ENCODE peak calls at places on chromosomes 4 and X, in six cellular contexts. One of them, this sample, is unnamed.

GRCh38 chr4:153641532-153641931 is 42.5 kb upstream of the TLR2 start:
- DNase-seq in activated CD8-positive, alpha-beta memory T cell treated with anti-CD3 and anti-CD28 coated beads for 24 hours: no peak
- DNase-seq in colonic mucosa: no peak
- DNase-seq in type B pancreatic cell: no peak
- DNase-seq in HFFc6: no peak
- DNase-seq in endothelial cell of umbilical vein: no peak
- DNase-seq in this sample: no peak

GRCh38 chr4:41613782-41614181 is 75.8 kb downstream of the LIMCH1 start:
- DNase-seq in endothelial cell of umbilical vein: no peak
- DNase-seq in colonic mucosa: no peak
- DNase-seq in activated CD8-positive, alpha-beta memory T cell treated with anti-CD3 and anti-CD28 coated beads for 24 hours: no peak
- DNase-seq in type B pancreatic cell: no peak
- DNase-seq in HFFc6: no peak
- DNase-seq in this sample: no peak

GRCh38 chr4:121656269-121656641 is 40.5 kb downstream of the ANXA5 start:
- DNase-seq in type B pancreatic cell: no peak
- DNase-seq in HFFc6: peak; percentile 78
- DNase-seq in endothelial cell of umbilical vein: peak; percentile 66
- DNase-seq in activated CD8-positive, alpha-beta memory T cell treated with anti-CD3 and anti-CD28 coated beads for 24 hours: no peak
- DNase-seq in colonic mucosa: no peak
- DNase-seq in this sample: peak; percentile 92

GRCh38 chr4:16077786-16078185 is 6.0 kb downstream of the PROM1 start:
- DNase-seq in HFFc6: no peak
- DNase-seq in colonic mucosa: no peak
- DNase-seq in endothelial cell of umbilical vein: no peak
- DNase-seq in type B pancreatic cell: no peak
- DNase-seq in activated CD8-positive, alpha-beta memory T cell treated with anti-CD3 and anti-CD28 coated beads for 24 hours: no peak
- DNase-seq in this sample: no peak

GRCh38 chrX:154368630-154369452 is 5.6 kb downstream of the FLNA start:
- DNase-seq in colonic mucosa: peak; percentile 59
- DNase-seq in HFFc6: peak; percentile 91
- DNase-seq in endothelial cell of umbilical vein: peak; percentile 74
- DNase-seq in activated CD8-positive, alpha-beta memory T cell treated with anti-CD3 and anti-CD28 coated beads for 24 hours: peak; percentile 93
- DNase-seq in type B pancreatic cell: no peak
- DNase-seq in this sample: peak; percentile 88

GRCh38 chr4:156038772-156039171 is 85.1 kb upstream of the CTSO start:
- DNase-seq in HFFc6: no peak
- DNase-seq in endothelial cell of umbilical vein: no peak
- DNase-seq in colonic mucosa: no peak
- DNase-seq in type B pancreatic cell: no peak
- DNase-seq in activated CD8-positive, alpha-beta memory T cell treated with anti-CD3 and anti-CD28 coated beads for 24 hours: no peak
- DNase-seq in this sample: no peak

GRCh38 chr4:53704329-53704728 is 113.0 kb upstream of the LNX1 start:
- DNase-seq in activated CD8-positive, alpha-beta memory T cell treated with anti-CD3 and anti-CD28 coated beads for 24 hours: no peak
- DNase-seq in HFFc6: no peak
- DNase-seq in colonic mucosa: no peak
- DNase-seq in type B pancreatic cell: no peak
- DNase-seq in endothelial cell of umbilical vein: no peak
- DNase-seq in this sample: no peak

GRCh38 chr4:81465668-81466357 is 5.9 kb downstream of the RASGEF1B start:
- DNase-seq in colonic mucosa: peak; percentile 39
- DNase-seq in HFFc6: no peak
- DNase-seq in type B pancreatic cell: no peak
- DNase-seq in endothelial cell of umbilical vein: no peak
- DNase-seq in activated CD8-positive, alpha-beta memory T cell treated with anti-CD3 and anti-CD28 coated beads for 24 hours: no peak
- DNase-seq in this sample: no peak

GRCh38 chr4:145557720-145558119 is 61.5 kb upstream of the MMAA start:
- DNase-seq in colonic mucosa: peak; percentile 51
- DNase-seq in type B pancreatic cell: no peak
- DNase-seq in endothelial cell of umbilical vein: peak; percentile 81
- DNase-seq in HFFc6: peak; percentile 66
- DNase-seq in activated CD8-positive, alpha-beta memory T cell treated with anti-CD3 and anti-CD28 coated beads for 24 hours: peak; percentile 71
- DNase-seq in this sample: peak; percentile 82

GRCh38 chr4:115366390-115366789 is 253.0 kb upstream of the NDST4 start:
- DNase-seq in colonic mucosa: no peak
- DNase-seq in HFFc6: no peak
- DNase-seq in type B pancreatic cell: no peak
- DNase-seq in activated CD8-positive, alpha-beta memory T cell treated with anti-CD3 and anti-CD28 coated beads for 24 hours: no peak
- DNase-seq in endothelial cell of umbilical vein: no peak
- DNase-seq in this sample: no peak

GRCh38 chr4:81040175-81040659 is 9.7 kb downstream of the BMP3 start:
- DNase-seq in type B pancreatic cell: no peak
- DNase-seq in HFFc6: peak; percentile 61
- DNase-seq in endothelial cell of umbilical vein: peak; percentile 12
- DNase-seq in activated CD8-positive, alpha-beta memory T cell treated with anti-CD3 and anti-CD28 coated beads for 24 hours: no peak
- DNase-seq in colonic mucosa: no peak
- DNase-seq in this sample: peak; percentile 34

GRCh38 chr4:105414316-105414715 is 59.5 kb downstream of the PPA2 start:
- DNase-seq in type B pancreatic cell: no peak
- DNase-seq in colonic mucosa: no peak
- DNase-seq in HFFc6: no peak
- DNase-seq in endothelial cell of umbilical vein: no peak
- DNase-seq in activated CD8-positive, alpha-beta memory T cell treated with anti-CD3 and anti-CD28 coated beads for 24 hours: no peak
- DNase-seq in this sample: no peak

GRCh38 chr4:95165926-95166524 is 382.7 kb downstream of the UNC5C start:
- DNase-seq in HFFc6: peak; percentile 62
- DNase-seq in endothelial cell of umbilical vein: peak; percentile 74
- DNase-seq in activated CD8-positive, alpha-beta memory T cell treated with anti-CD3 and anti-CD28 coated beads for 24 hours: no peak
- DNase-seq in type B pancreatic cell: no peak
- DNase-seq in colonic mucosa: peak; percentile 35
- DNase-seq in this sample: peak; percentile 66

GRCh38 chr4:86720508-86721068 is 126.5 kb downstream of the PTPN13 start:
- DNase-seq in activated CD8-positive, alpha-beta memory T cell treated with anti-CD3 and anti-CD28 coated beads for 24 hours: no peak
- DNase-seq in colonic mucosa: no peak
- DNase-seq in HFFc6: no peak
- DNase-seq in type B pancreatic cell: no peak
- DNase-seq in endothelial cell of umbilical vein: peak; percentile 56
- DNase-seq in this sample: no peak

GRCh38 chrX:134764202-134764785 is 106.0 kb upstream of the PLAC1 start:
- DNase-seq in type B pancreatic cell: no peak
- DNase-seq in HFFc6: peak; percentile 34
- DNase-seq in activated CD8-positive, alpha-beta memory T cell treated with anti-CD3 and anti-CD28 coated beads for 24 hours: no peak
- DNase-seq in endothelial cell of umbilical vein: peak; percentile 41
- DNase-seq in colonic mucosa: no peak
- DNase-seq in this sample: peak; percentile 20

GRCh38 chr4:8770518-8771257 is 101.0 kb downstream of the HMX1 start:
- DNase-seq in type B pancreatic cell: no peak
- DNase-seq in endothelial cell of umbilical vein: no peak
- DNase-seq in colonic mucosa: no peak
- DNase-seq in HFFc6: no peak
- DNase-seq in activated CD8-positive, alpha-beta memory T cell treated with anti-CD3 and anti-CD28 coated beads for 24 hours: no peak
- DNase-seq in this sample: no peak

GRCh38 chr4:11529625-11530201 is 101.0 kb upstream of the HS3ST1 start:
- DNase-seq in activated CD8-positive, alpha-beta memory T cell treated with anti-CD3 and anti-CD28 coated beads for 24 hours: no peak
- DNase-seq in type B pancreatic cell: no peak
- DNase-seq in HFFc6: no peak
- DNase-seq in endothelial cell of umbilical vein: peak; percentile 93
- DNase-seq in colonic mucosa: no peak
- DNase-seq in this sample: peak; percentile 46

GRCh38 chrX:71366674-71367256 is 608 bp downstream of the TAF1 start:
- DNase-seq in endothelial cell of umbilical vein: peak; percentile 40
- DNase-seq in HFFc6: no peak
- DNase-seq in colonic mucosa: peak; percentile 36
- DNase-seq in type B pancreatic cell: no peak
- DNase-seq in activated CD8-positive, alpha-beta memory T cell treated with anti-CD3 and anti-CD28 coated beads for 24 hours: peak; percentile 73
- DNase-seq in this sample: peak; percentile 44

GRCh38 chr4:5524900-5525299 is 183.5 kb downstream of the EVC2 start:
- DNase-seq in type B pancreatic cell: no peak
- DNase-seq in endothelial cell of umbilical vein: peak; percentile 14
- DNase-seq in activated CD8-positive, alpha-beta memory T cell treated with anti-CD3 and anti-CD28 coated beads for 24 hours: no peak
- DNase-seq in colonic mucosa: no peak
- DNase-seq in HFFc6: no peak
- DNase-seq in this sample: peak; percentile 64

GRCh38 chr4:151004222-151004621 is 10.9 kb downstream of the LRBA start:
- DNase-seq in activated CD8-positive, alpha-beta memory T cell treated with anti-CD3 and anti-CD28 coated beads for 24 hours: no peak
- DNase-seq in colonic mucosa: no peak
- DNase-seq in type B pancreatic cell: no peak
- DNase-seq in HFFc6: peak; percentile 33
- DNase-seq in endothelial cell of umbilical vein: peak; percentile 77
- DNase-seq in this sample: peak; percentile 89

GRCh38 chr4:20859097-20859781 is 159.0 kb downstream of the PACRGL start:
- DNase-seq in type B pancreatic cell: no peak
- DNase-seq in endothelial cell of umbilical vein: no peak
- DNase-seq in colonic mucosa: no peak
- DNase-seq in activated CD8-positive, alpha-beta memory T cell treated with anti-CD3 and anti-CD28 coated beads for 24 hours: no peak
- DNase-seq in HFFc6: no peak
- DNase-seq in this sample: no peak

GRCh38 chrX:36898301-36898700 is 109.9 kb upstream of the FAM47C start:
- DNase-seq in activated CD8-positive, alpha-beta memory T cell treated with anti-CD3 and anti-CD28 coated beads for 24 hours: no peak
- DNase-seq in HFFc6: no peak
- DNase-seq in colonic mucosa: no peak
- DNase-seq in type B pancreatic cell: no peak
- DNase-seq in endothelial cell of umbilical vein: peak; percentile 1
- DNase-seq in this sample: peak; percentile 16

GRCh38 chr4:187558391-187558790 is 437.2 kb upstream of the ZFP42 start:
- DNase-seq in endothelial cell of umbilical vein: no peak
- DNase-seq in HFFc6: no peak
- DNase-seq in activated CD8-positive, alpha-beta memory T cell treated with anti-CD3 and anti-CD28 coated beads for 24 hours: no peak
- DNase-seq in colonic mucosa: no peak
- DNase-seq in type B pancreatic cell: no peak
- DNase-seq in this sample: no peak

This sample was measured in lung microvascular endothelial cell.